ENCODE peak calls at places on chromosomes 16 and 17, in seven cellular contexts. J, N, A, Q, F, Y and X are unnamed samples.

GRCh38 chr17:69506489-69506888 is 92.0 kb downstream of the MAP2K6 start:
- DNase-seq in J (no peak), N (no peak), Y (peak), Q (no peak), A (no peak), F (no peak), X (no peak)

GRCh38 chr17:73342057-73342522 is 30.3 kb upstream of the CDC42EP4 start:
- DNase-seq in J (peak), Y (peak), N (peak), F (peak), A (no peak), Q (no peak), X (no peak)

GRCh38 chr17:61401280-61402072 is 1.8 kb downstream of the TBX2 start:
- DNase-seq in Y (no peak), F (peak), A (peak), J (peak), Q (no peak), N (peak), X (no peak)

GRCh38 chr17:82003411-82004381 is 19.0 kb downstream of the CENPX start:
- DNase-seq in N (peak), J (no peak), A (no peak), Q (peak), Y (peak), F (no peak), X (no peak)

GRCh38 chr17:60149691-60150582 is at the start of gene CA4:
- DNase-seq in J (peak), Y (no peak), A (peak), F (peak), N (no peak), Q (no peak), X (no peak)

GRCh38 chr17:31565652-31566051 is 174.2 kb downstream of the RAB11FIP4 start:
- DNase-seq in F (no peak), Y (no peak), A (no peak), Q (no peak), J (no peak), N (no peak), X (no peak)

GRCh38 chr17:30363715-30364202 is 15.0 kb upstream of the CPD start:
- DNase-seq in Y (peak), N (peak), Q (peak), F (no peak), A (no peak), J (no peak), X (peak)

GRCh38 chr17:58153046-58153445 is 4.9 kb downstream of the OR4D1 start:
- DNase-seq in J (no peak), Q (no peak), Y (no peak), A (no peak), N (no peak), F (no peak), X (no peak)

DNA sequence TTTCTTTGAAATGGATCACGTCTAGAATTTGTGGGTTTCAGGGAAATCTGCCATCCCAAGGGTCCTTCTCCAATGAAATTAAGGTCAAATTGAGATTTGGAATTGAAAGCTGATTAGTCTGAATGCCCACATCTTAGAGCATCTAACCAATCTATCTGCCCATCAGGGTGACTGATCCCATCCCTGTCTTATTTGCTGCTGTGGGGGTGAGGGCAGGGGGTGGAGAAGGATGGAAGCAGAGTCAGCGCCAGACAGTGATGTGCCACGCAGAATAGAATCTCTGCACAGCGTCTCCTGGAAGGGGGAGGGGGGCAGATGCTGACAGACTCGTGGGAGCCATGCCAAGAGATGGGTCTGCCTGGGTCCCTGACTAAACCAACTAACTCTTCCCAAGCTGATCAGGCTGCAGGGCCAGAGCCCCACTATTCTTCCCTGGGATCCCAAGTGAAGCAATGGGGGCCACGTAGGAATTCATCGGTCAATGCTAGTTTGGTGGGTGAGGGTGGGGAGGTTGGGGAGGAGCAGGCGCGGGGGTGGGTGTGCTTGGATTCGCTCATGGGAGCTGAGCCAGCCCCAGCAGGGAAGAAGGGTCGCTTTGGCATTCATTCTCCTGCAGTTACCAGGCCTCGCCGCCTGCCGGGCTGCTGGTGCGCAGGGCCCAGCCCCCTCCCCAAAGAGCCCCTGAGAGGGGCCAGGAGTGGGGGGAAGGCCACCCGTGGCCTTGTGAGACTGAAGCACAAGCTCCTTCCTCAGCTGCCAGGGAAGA is 32.2 kb downstream of the CDK5RAP3 start:
- DNase-seq in N (no peak), J (no peak), Q (no peak), F (peak), Y (no peak), A (no peak), X (no peak)
- TF ChIP-seq CTCF in N (no peak), J (no peak), Q (no peak), F (peak), Y (no peak), A (no peak), X (no peak)

GRCh38 chr16:24643489-24643888 is 86.0 kb upstream of the TNRC6A start:
- DNase-seq in Q (no peak), J (no peak), F (no peak), A (no peak), Y (no peak), N (no peak), X (no peak)
- TF ChIP-seq CTCF in Q (no peak), J (no peak), F (no peak), A (no peak), Y (no peak), N (no peak), X (no peak)

DNA sequence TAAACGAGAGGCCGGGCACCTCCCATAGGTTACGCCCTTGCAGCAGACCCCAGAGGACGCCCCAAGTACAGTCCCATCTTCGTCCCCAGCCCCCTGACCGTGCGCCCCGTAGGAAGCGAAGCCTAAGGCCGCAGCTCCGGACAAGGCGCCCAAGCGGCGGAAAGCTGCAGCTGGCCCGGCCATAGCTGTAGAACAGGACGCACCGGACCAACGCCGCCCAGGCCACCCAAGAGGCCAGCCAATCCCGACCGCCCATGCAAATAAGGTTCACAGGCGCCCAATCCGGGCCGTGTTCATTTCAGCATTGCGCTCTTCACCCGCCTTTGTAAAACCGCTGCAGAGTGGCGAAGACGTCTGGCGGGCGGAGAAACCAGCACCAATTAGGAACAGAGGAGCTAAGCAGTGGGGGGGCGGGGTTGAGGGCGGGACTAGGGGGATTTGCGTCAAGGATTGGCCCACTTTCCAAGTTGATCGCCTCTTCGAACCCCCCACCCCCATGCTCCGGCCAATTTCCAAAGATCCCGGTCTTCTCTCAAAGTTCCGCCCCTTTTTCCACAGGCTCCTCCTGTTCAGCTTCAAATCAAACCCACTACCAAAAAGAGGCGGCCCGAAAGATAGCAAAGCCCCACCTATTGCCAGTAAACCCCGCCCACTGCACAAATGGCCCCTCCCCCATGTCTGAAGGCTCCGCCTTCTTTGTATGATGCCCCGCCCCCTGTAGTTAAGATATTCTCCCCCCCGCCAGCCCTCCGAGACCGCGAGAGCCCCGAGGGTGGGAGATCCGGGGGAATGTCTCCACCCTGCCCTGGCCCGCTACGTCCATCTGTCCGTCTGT is at the start of gene TMEM256:
- DNase-seq in A (peak), Y (peak), J (peak), Q (peak), F (peak), N (peak), X (peak)
- TF ChIP-seq CTCF in A (peak), Y (no peak), J (no peak), Q (no peak), F (no peak), N (no peak), X (no peak)

GRCh38 chr17:3969963-3970362 is 5.7 kb upstream of the ATP2A3 start:
- DNase-seq in Q (no peak), A (peak), N (no peak), Y (no peak), J (no peak), F (no peak), X (no peak)
- TF ChIP-seq CTCF in Q (no peak), A (no peak), N (no peak), Y (no peak), J (no peak), F (no peak), X (no peak)

GRCh38 chr17:17856386-17856785 is 19.6 kb upstream of the SREBF1 start:
- DNase-seq in F (no peak), N (no peak), J (no peak), Y (peak), A (no peak), Q (no peak), X (no peak)
- TF ChIP-seq CTCF in F (no peak), N (no peak), J (no peak), Y (no peak), A (no peak), Q (no peak), X (no peak)

GRCh38 chr16:29862884-29863668 is at the start of gene CDIPT:
- DNase-seq in Q (peak), Y (peak), A (peak), N (peak), J (peak), F (peak), X (peak)
- TF ChIP-seq CTCF in Q (peak), Y (peak), A (peak), N (peak), J (peak), F (peak), X (no peak)

GRCh38 chr17:17493249-17493985 is 2.8 kb downstream of the RASD1 start:
- DNase-seq in A (peak), Y (no peak), Q (no peak), J (no peak), F (no peak), N (peak), X (no peak)
- TF ChIP-seq CTCF in A (no peak), Y (no peak), Q (no peak), J (no peak), F (no peak), N (no peak), X (no peak)

GRCh38 chr17:50848039-50848438 is 12.7 kb downstream of the WFIKKN2 start:
- DNase-seq in A (no peak), J (no peak), N (no peak), Y (no peak), F (no peak), Q (no peak), X (no peak)
- TF ChIP-seq CTCF in A (no peak), J (no peak), N (no peak), Y (no peak), F (no peak), Q (no peak), X (no peak)

DNA sequence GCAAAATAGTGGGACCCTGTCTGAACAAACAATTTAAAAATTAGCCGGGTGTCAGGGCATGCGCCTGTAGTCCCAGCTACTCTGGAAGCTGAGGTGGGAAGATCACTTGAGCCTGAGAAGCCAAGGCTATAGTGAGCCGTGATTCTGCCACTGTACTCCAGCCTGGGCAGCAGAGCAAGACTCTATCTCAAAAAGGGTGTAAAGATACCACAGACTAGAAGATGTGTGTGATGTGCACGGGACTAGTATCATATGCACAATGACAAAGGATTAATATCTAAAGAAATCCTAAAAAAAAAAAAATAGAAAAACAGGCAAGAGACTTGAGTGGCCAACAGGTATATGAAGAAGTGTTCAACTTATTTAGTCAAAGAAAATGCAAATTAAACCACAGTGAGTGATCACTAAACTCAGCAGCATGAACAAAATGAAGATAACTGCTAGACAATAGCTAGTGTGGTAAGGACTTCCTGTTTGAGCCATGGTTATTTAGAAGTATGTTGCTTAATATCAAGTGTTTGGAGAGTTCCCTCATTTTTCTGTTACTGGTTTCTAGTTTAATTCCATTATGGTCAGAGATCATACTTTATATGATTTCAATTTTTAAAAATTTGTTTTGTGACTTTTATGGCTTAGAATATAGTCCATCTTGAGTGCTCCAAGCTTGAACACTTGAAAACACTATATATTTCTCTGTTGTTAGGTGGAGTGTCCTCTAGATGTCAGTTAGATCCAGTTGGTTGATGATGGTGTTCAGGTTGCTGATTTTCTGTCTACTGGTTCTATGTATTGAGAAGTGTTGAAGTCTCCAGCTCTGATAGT is 14.7 kb upstream of the SLX4 start:
- DNase-seq in A (no peak), Y (peak), F (no peak), Q (no peak), N (peak), J (no peak), X (no peak)
- TF ChIP-seq CTCF in A (no peak), Y (no peak), F (no peak), Q (no peak), N (no peak), J (no peak), X (no peak)